ENCODE peak calls at places on chromosomes 1 and 21, in four cellular contexts. H is upper lobe of right lung, P is iPS DF 6.9, Z is hepatocyte. O is an unnamed sample.

GRCh38 chr1:228755800-228756199 is 20.5 kb downstream of the RHOU start:
- DNase-seq in H (no peak), P (no peak), Z (no peak), O (no peak)

GRCh38 chr1:2541619-2542246 is 11.7 kb upstream of the HES5 start:
- DNase-seq in H (no peak), P (no peak), Z (peak), O (no peak)

GRCh38 chr1:181033799-181034391 is at the start of gene MR1:
- DNase-seq in H (no peak), P (no peak), Z (peak), O (peak)

GRCh38 chr1:67626495-67627235 is 58.3 kb upstream of the GADD45A start:
- DNase-seq in H (no peak), P (no peak), Z (no peak), O (no peak)

GRCh38 chr1:230574502-230574901 is 67.8 kb upstream of the COG2 start:
- DNase-seq in H (no peak), P (no peak), Z (no peak), O (no peak)

GRCh38 chr1:245059806-245060424 is 94.9 kb upstream of the KIF26B start:
- DNase-seq in H (no peak), P (no peak), Z (no peak), O (no peak)

GRCh38 chr1:49060766-49061165 is 284.1 kb upstream of the BEND5 start:
- DNase-seq in H (no peak), P (no peak), Z (no peak), O (no peak)

GRCh38 chr1:245946905-245947304 is 560.2 kb downstream of the SMYD3 start:
- DNase-seq in H (no peak), P (no peak), Z (no peak), O (no peak)

GRCh38 chr1:169495050-169495740 is 9.5 kb upstream of the SLC19A2 start:
- DNase-seq in H (no peak), P (no peak), Z (no peak), O (no peak)

GRCh38 chr1:58251415-58252073 is 295.0 kb downstream of the OMA1 start:
- DNase-seq in H (no peak), P (no peak), Z (peak), O (no peak)

GRCh38 chr1:33061827-33062226 is 19.1 kb upstream of the AZIN2 start:
- DNase-seq in H (no peak), P (no peak), Z (no peak), O (no peak)

GRCh38 chr1:173477286-173478098 is at the start of gene PRDX6:
- DNase-seq in H (no peak), P (no peak), Z (peak), O (peak)

GRCh38 chr1:155000475-155000724 is 2.2 kb upstream of the ZBTB7B start:
- DNase-seq in H (no peak), P (no peak), Z (no peak), O (no peak)

GRCh38 chr21:15063821-15064575 is 802 bp downstream of the NRIP1 start:
- DNase-seq in H (peak), P (no peak), Z (peak), O (no peak)

GRCh38 chr1:220767312-220768126 is 19.2 kb upstream of the MTARC1 start:
- DNase-seq in H (no peak), P (no peak), Z (peak), O (no peak)

GRCh38 chr21:46121286-46122221 is 23.6 kb downstream of the COL6A2 start:
- DNase-seq in H (peak), P (no peak), Z (no peak), O (no peak)

GRCh38 chr1:234773936-234774677 is 164.1 kb upstream of the IRF2BP2 start:
- DNase-seq in H (no peak), P (no peak), Z (no peak), O (no peak)

GRCh38 chr1:58620926-58621325 is 43.9 kb upstream of the TACSTD2 start:
- DNase-seq in H (no peak), P (no peak), Z (peak), O (no peak)

DNA sequence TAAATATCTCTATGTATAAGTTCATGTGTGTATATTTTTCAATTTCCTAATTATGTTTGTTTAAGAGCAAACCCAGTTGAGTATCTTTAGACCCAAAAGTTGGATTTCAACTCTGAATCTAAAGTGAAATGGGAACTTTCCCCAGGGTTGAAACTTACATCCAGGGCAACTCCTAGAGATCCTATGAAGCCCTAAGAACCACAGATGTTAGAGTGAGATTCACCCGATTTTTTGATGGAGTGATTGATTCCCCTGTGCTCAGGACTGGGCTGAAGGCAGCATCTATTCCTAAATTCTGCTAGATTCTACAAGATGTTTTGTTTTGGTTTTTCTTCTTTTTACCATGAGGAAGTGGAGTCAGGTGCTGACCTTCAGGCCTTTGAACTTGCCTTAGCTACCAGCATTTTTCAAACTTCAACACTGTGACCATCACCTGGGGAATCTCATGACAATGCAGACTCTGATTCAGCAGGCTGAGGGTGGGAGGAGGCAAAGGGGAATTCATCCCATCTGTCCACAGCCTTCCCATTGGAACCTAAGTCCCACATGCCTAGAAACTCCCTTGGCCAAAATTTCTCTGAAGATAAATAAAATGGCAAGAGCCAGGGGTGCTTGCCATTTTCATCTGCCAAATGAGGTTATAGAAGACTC is 145.5 kb downstream of the ETS2 start:
- DNase-seq in H (no peak), P (no peak), Z (peak), O (no peak)
- H3K27ac ChIP-seq in H (no peak), P (no peak), Z (peak), O (no peak)

DNA sequence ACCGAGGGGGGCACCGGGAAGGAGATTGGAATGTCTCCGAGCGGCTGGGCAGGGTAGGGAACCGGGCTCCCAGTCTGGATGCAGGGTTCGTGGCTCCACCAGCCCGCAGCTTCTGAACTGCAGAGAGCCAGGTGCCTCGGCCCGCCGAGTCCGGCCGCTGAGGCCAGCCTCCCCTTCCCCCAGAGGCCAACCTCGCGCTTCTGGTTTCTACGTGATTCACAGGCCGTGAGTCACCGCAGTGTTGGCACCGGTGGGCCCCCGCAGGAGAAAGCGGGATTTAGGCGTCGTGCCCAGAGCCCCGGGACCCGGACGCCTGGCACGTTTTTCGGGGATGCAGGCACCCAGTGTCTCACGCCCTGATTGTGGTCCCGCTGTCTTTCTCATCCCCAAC is 458 bp downstream of the CRABP2 start:
- DNase-seq in H (no peak), P (no peak), Z (peak), O (no peak)
- H3K4me3 ChIP-seq in H (peak), P (peak), Z (peak), O (peak)

DNA sequence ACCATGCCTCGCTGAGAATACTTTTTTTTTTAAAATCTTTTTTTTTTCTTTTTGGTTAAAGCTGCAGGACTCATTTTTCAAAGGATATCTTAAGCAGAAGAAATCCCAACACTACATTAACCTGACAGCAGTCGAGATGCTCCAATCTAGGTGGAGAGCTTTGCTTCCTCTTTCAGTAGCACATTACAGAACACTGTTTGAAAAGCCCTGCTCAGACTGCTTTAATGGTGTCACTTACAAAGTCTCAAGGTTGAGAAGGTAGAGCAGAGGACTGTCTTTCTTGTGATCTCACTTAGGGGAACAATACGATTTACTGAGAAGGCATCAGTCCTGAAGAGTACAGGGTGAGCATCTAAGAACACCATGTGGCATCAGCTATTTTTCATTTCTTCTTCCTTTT is 21.0 kb upstream of the CPLANE2 start:
- DNase-seq in H (no peak), P (no peak), Z (no peak), O (no peak)
- H3K27ac ChIP-seq in H (no peak), P (no peak), Z (no peak), O (no peak)

GRCh38 chr1:170538687-170539086 is 6.7 kb downstream of the GORAB start:
- DNase-seq in H (no peak), P (no peak), Z (no peak), O (no peak)
- H3K4me3 ChIP-seq in H (no peak), P (no peak), Z (no peak), O (no peak)

GRCh38 chr1:8342325-8342724 is 24.4 kb downstream of the SLC45A1 start:
- DNase-seq in H (no peak), P (no peak), Z (no peak), O (no peak)
- H3K27ac ChIP-seq in H (no peak), P (no peak), Z (no peak), O (no peak)

GRCh38 chr1:10213186-10213585 is 2.8 kb downstream of the KIF1B start:
- DNase-seq in H (no peak), P (no peak), Z (no peak), O (no peak)
- H3K4me3 ChIP-seq in H (no peak), P (no peak), Z (no peak), O (no peak)

GRCh38 chr1:226158457-226158856 is 28.1 kb downstream of the ACBD3 start:
- DNase-seq in H (no peak), P (no peak), Z (no peak), O (no peak)
- H3K27ac ChIP-seq in H (no peak), P (no peak), Z (no peak), O (no peak)

GRCh38 chr1:115975569-115976061 is 698 bp upstream of the SLC22A15 start:
- DNase-seq in H (no peak), P (no peak), Z (no peak), O (no peak)

GRCh38 chr1:115978292-115978941 is 2.1 kb downstream of the SLC22A15 start:
- DNase-seq in H (no peak), P (no peak), Z (no peak), O (no peak)

GRCh38 chr1:115976900-115977480 is 677 bp downstream of the SLC22A15 start:
- DNase-seq in H (no peak), P (no peak), Z (peak), O (no peak)

GRCh38 chr1:115976062-115976899 is at the start of gene SLC22A15:
- DNase-seq in H (peak), P (no peak), Z (peak), O (peak)

GRCh38 chr1:115977481-115978258 is 1.4 kb downstream of the SLC22A15 start:
- DNase-seq in H (peak), P (no peak), Z (peak), O (no peak)
- H3K4me3 ChIP-seq in H (peak), P (no peak), Z (no peak), O (no peak)

GRCh38 chr1:39635205-39635870 is 4.1 kb downstream of the HEYL start:
- DNase-seq in H (no peak), P (no peak), Z (no peak), O (no peak)

GRCh38 chr1:39639333-39640130 is at the start of gene HEYL:
- DNase-seq in H (peak), P (no peak), Z (peak), O (peak)

GRCh38 chr1:39635871-39636210 is 3.6 kb downstream of the HEYL start:
- DNase-seq in H (no peak), P (no peak), Z (no peak), O (no peak)

GRCh38 chr1:39638965-39639332 is 494 bp downstream of the HEYL start:
- DNase-seq in H (no peak), P (no peak), Z (no peak), O (no peak)

DNA sequence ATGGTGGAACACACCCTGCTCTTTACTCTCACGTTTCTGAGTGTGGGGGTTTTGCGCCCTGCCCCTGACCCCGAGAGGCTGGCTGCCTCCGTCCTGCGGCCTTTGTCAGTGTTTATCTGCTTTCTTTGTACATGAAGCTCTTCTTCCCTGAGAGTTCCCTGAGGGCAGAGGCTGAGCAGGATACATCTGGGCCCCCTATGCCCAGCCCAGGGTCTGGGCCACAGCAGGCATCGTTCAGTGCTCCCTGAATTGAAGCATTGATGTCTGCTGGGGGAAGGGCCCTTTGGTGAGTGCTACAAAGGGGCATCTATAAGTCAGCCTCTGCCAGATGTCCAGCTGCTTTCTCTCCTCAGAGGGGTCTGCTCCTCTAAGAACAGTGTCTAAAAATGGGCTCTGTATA is 2.1 kb downstream of the HEYL start:
- DNase-seq in H (no peak), P (no peak), Z (no peak), O (no peak)
- H3K27ac ChIP-seq in H (no peak), P (no peak), Z (no peak), O (no peak)

O was measured in effector memory CD4-positive, alpha-beta T cell.